ENCODE peak calls at places on chromosomes 12 and 14, in five cellular contexts. N is right cardiac atrium, G is upper lobe of right lung, S is A549, Y is neural progenitor cell. V is an unnamed sample. For H3K4me1, the result is how much of the 10 kb centered on the place peaks cover.

GRCh38 chr12:1346126-1346525 is 248.3 kb downstream of the FBXL14 start:
- DNase-seq in N (no peak), G (no peak), S (no peak), Y (no peak), V (no peak)

GRCh38 chr12:114555451-114555850 is 128.5 kb downstream of the TBX3 start:
- DNase-seq in N (no peak), G (no peak), S (no peak), Y (no peak), V (no peak)

GRCh38 chr12:123363385-123363742 is 1.3 kb downstream of the SBNO1 start:
- DNase-seq in N (no peak), G (no peak), S (no peak), Y (no peak), V (no peak)

GRCh38 chr12:4134833-4135597 is 138.5 kb upstream of the CCND2 start:
- DNase-seq in N (no peak), G (no peak), S (no peak), Y (peak), V (no peak)

GRCh38 chr12:120820885-120821510 is 83.2 kb downstream of the SPPL3 start:
- DNase-seq in N (no peak), G (no peak), S (no peak), Y (no peak), V (no peak)

GRCh38 chr12:132296063-132296462 is 33.3 kb downstream of the GALNT9 start:
- DNase-seq in N (no peak), G (no peak), S (no peak), Y (no peak), V (no peak)

GRCh38 chr12:86669010-86669409 is 412.8 kb upstream of the MGAT4C start:
- DNase-seq in N (no peak), G (peak), S (no peak), Y (no peak), V (no peak)

GRCh38 chr12:73719223-73719622 is 818.4 kb upstream of the ATXN7L3B start:
- DNase-seq in N (no peak), G (no peak), S (no peak), Y (no peak), V (no peak)

GRCh38 chr12:107368586-107368985 is 275.2 kb upstream of the CRY1 start:
- DNase-seq in N (no peak), G (no peak), S (no peak), Y (no peak), V (no peak)

GRCh38 chr14:68794130-68794855 is 1.4 kb upstream of the ZFP36L1 start:
- DNase-seq in N (peak), G (peak), S (peak), Y (peak), V (peak)

GRCh38 chr12:110635055-110635454 is 21.1 kb downstream of the TCTN1 start:
- DNase-seq in N (no peak), G (no peak), S (no peak), Y (no peak), V (no peak)

GRCh38 chr12:27303139-27304111 is 29.2 kb upstream of the BMAL2 start:
- DNase-seq in N (no peak), G (no peak), S (peak), Y (no peak), V (no peak)

GRCh38 chr14:65159281-65160062 is 57.2 kb upstream of the MAX start:
- DNase-seq in N (no peak), G (no peak), S (no peak), Y (no peak), V (no peak)

GRCh38 chr12:118840399-118840798 is 140.9 kb upstream of the SRRM4 start:
- DNase-seq in N (no peak), G (no peak), S (peak), Y (peak), V (no peak)

GRCh38 chr14:81826080-81826479 is 292.4 kb upstream of the SEL1L start:
- DNase-seq in N (no peak), G (no peak), S (no peak), Y (no peak), V (no peak)

GRCh38 chr12:42468853-42469252 is 120.7 kb downstream of the PRICKLE1 start:
- DNase-seq in N (no peak), G (no peak), S (no peak), Y (no peak), V (no peak)
- H3K27ac ChIP-seq in N (no peak), G (no peak), S (no peak), Y (peak), V (peak)

GRCh38 chr12:104747330-104747729 is 210.8 kb downstream of the SLC41A2 start:
- DNase-seq in N (no peak), G (no peak), S (no peak), Y (no peak), V (no peak)

GRCh38 chr12:104749555-104749954 is 208.5 kb downstream of the SLC41A2 start:
- DNase-seq in N (no peak), G (no peak), S (no peak), Y (no peak), V (no peak)

GRCh38 chr12:104748790-104749189 is 209.3 kb downstream of the SLC41A2 start:
- DNase-seq in N (no peak), G (no peak), S (no peak), Y (no peak), V (peak)

GRCh38 chr12:104747956-104748355 is 210.1 kb downstream of the SLC41A2 start:
- DNase-seq in N (no peak), G (no peak), S (no peak), Y (no peak), V (no peak)

DNA sequence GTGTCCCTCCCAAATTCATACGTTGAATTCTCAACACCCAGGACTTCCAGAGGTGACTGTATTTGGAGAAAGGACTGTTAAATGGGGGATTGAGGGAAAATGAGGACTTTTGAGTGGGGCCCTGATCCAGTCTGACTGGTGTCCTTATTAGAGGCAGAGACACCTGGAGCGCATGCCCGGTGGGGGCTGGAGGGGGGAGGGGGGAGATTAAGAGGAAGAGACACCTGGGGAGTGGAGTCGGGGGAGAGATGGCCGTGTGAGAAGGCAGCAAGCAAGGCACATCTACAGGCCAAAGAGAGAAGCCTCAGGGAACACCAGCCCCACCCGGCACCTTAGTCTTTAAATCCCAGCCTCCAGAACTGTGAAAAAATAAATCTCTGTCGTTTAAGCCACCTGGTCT is 209.7 kb downstream of the SLC41A2 start:
- DNase-seq in N (no peak), G (no peak), S (no peak), Y (no peak), V (no peak)
- H3K4me1 ChIP-seq in N (under half), G (under half), S (under half), Y (under half), V (under half)

GRCh38 chr12:6748761-6749160 is 4.2 kb downstream of the MLF2 start:
- DNase-seq in N (peak), G (no peak), S (no peak), Y (no peak), V (no peak)

GRCh38 chr12:6742833-6743232 is 10.1 kb downstream of the MLF2 start:
- DNase-seq in N (no peak), G (no peak), S (no peak), Y (no peak), V (no peak)

GRCh38 chr12:6750506-6750905 is 2.4 kb downstream of the MLF2 start:
- DNase-seq in N (no peak), G (no peak), S (no peak), Y (no peak), V (no peak)

GRCh38 chr12:6751767-6752166 is 1.2 kb downstream of the MLF2 start:
- DNase-seq in N (no peak), G (no peak), S (no peak), Y (no peak), V (peak)

GRCh38 chr12:6745751-6746525 is 7.0 kb downstream of the MLF2 start:
- DNase-seq in N (no peak), G (no peak), S (no peak), Y (no peak), V (no peak)
- H3K27ac ChIP-seq in N (no peak), G (peak), S (no peak), Y (no peak), V (no peak)

GRCh38 chr12:69910739-69911138 is 85.7 kb downstream of the MYRFL start:
- DNase-seq in N (no peak), G (no peak), S (no peak), Y (no peak), V (no peak)
- H3K4me1 ChIP-seq in N (under half), G (under half), S (under half), Y (under half), V (under half)

DNA sequence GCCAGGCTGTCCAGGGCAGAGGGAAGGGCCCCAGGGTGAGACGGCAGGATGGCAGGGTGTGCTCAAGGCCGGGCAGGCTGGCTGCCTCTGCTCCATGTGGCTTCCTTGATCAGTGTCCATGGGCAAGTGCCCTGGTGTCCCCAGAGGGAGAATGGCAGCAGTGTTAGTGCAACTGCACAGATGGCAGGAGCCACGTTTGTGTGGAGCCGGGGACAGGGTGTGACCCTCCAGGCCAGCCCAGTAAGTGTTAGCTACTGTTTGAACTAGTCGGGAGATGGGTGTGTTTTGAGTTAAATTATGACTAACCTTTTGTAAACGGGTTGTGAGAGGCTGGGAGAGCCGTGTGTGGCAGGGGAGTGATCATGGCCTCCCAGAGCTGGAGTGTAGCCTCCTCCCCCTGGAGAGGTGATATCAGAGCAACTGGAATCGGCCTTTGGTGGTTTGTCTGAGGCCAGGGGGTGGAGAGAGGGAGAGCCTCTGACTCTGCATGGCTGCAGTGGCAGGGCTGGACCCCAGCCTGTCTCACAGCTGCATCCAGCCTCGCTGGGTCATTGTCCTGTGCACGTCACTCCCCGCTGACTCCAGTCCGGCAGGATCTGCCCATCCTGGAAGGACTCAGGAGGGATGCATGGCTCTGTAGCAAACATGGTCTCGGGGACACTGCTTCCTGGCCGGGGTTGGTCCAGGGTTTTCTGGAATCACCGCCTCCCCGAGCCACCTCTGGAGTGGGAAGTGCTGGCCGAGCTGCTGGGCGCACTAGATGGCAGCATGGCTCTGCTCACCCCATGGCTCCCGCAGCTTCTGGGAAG is 27.8 kb downstream of the AACS start:
- DNase-seq in N (peak), G (no peak), S (peak), Y (peak), V (no peak)
- H3K27ac ChIP-seq in N (no peak), G (no peak), S (peak), Y (no peak), V (no peak)

DNA sequence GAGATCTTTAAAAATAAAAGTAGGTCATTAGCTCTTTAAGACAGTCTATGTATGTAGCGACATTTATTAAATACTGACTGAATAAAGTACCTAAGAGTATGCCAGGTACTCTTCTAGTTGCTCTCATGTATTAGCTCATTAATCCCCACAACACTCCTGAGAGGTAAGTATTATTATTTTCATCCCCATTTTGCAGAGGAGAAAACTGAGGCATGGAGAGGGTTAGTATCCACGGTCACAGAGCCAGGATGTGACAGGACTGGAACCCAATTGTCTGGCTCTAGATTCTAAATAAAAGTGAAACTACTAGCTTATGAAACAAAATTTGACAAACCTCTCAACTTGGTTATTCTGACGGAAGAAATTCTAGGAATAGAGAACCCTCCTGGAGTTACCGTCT is 112.1 kb downstream of the CHST11 start:
- DNase-seq in N (no peak), G (no peak), S (no peak), Y (no peak), V (no peak)
- H3K4me1 ChIP-seq in N (under half), G (under half), S (under half), Y (under half), V (under half)

GRCh38 chr12:14700935-14701334 is 4.5 kb upstream of the GUCY2C start:
- DNase-seq in N (no peak), G (no peak), S (no peak), Y (no peak), V (no peak)
- H3K27ac ChIP-seq in N (no peak), G (no peak), S (no peak), Y (no peak), V (no peak)

DNA sequence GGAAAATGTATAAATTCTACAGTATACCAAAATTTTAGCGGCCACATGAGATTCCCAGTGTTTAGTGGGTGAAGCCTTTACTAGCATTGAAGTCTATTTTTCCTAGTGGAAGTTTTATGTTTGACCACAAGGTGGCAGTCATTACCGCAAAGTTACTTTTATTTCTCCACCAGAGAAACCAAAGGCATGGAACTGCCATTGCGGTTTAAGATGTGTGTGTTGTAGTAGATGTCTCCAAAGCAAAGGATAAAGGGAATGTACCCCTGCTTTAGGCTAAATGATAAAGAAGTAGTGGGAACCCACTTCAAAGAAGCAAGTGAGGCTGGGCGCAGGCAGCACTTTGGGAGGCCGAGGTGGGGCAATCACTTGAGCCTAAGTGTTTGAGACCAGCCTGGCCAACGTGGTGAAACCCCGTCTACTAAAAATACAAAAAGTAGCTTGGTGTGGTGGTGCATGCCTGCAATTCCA is 140.5 kb downstream of the PRKCH start:
- DNase-seq in N (no peak), G (no peak), S (peak), Y (peak), V (no peak)
- H3K4me1 ChIP-seq in N (under half), G (under half), S (under half), Y (under half), V (under half)

GRCh38 chr14:102948698-102949061 is 26.2 kb downstream of the AMN start:
- DNase-seq in N (no peak), G (no peak), S (no peak), Y (no peak), V (no peak)
- H3K27ac ChIP-seq in N (no peak), G (no peak), S (peak), Y (no peak), V (no peak)

GRCh38 chr14:38127356-38127755 is 80.3 kb upstream of the SSTR1 start:
- DNase-seq in N (no peak), G (no peak), S (no peak), Y (no peak), V (no peak)
- H3K4me1 ChIP-seq in N (under half), G (under half), S (under half), Y (under half), V (under half)